ENCODE peak calls at places on chromosomes 4 and X, in five cellular contexts. L, F, H, Y and K are unnamed samples.

GRCh38 chrX:121161501-121161933 is 114.1 kb downstream of the GLUD2 start:
- DNase-seq in L (no peak), F (no peak), H (no peak), Y (no peak), K (no peak)

GRCh38 chrX:45801554-45801953 is 600.9 kb upstream of the DIPK2B start:
- DNase-seq in L (peak), H (no peak), Y (peak), F (no peak), K (no peak)

GRCh38 chr4:80215449-80216052 is 18.2 kb downstream of the PRDM8 start:
- DNase-seq in H (no peak), Y (peak), F (no peak), L (peak), K (peak)

GRCh38 chr4:112511294-112512118 is 4.5 kb downstream of the NEUROG2 start:
- DNase-seq in Y (no peak), L (no peak), F (no peak), H (no peak), K (no peak)

GRCh38 chr4:15695240-15695699 is 7.6 kb upstream of the BST1 start:
- DNase-seq in F (peak), L (peak), Y (no peak), H (no peak), K (no peak)

GRCh38 chr4:161894493-161895167 is 269.2 kb downstream of the FSTL5 start:
- DNase-seq in H (no peak), F (no peak), L (no peak), Y (no peak), K (no peak)

GRCh38 chrX:155027509-155028066 is 944 bp downstream of the FUNDC2 start:
- DNase-seq in F (peak), H (no peak), Y (no peak), L (peak), K (peak)

GRCh38 chr4:121428721-121429120 is 47.9 kb upstream of the QRFPR start:
- DNase-seq in F (no peak), H (no peak), Y (no peak), L (peak), K (no peak)

GRCh38 chr4:6720202-6720699 is 4.3 kb downstream of the BLOC1S4 start:
- DNase-seq in Y (peak), F (peak), L (peak), H (peak), K (no peak)

GRCh38 chr4:176547005-176547404 is 227.2 kb downstream of the SPCS3 start:
- DNase-seq in L (peak), F (no peak), H (no peak), Y (no peak), K (no peak)

GRCh38 chr4:183960021-183960420 is 54.9 kb downstream of the STOX2 start:
- DNase-seq in H (no peak), L (peak), Y (no peak), F (no peak), K (peak)

GRCh38 chr4:11470709-11471441 is 42.2 kb upstream of the HS3ST1 start:
- DNase-seq in L (no peak), H (no peak), Y (no peak), F (no peak), K (no peak)

GRCh38 chrX:40523852-40524251 is 56.9 kb upstream of the ATP6AP2 start:
- DNase-seq in H (no peak), Y (no peak), L (no peak), F (no peak), K (no peak)

GRCh38 chr4:926538-926937 is 5.6 kb downstream of the GAK start:
- DNase-seq in F (no peak), H (no peak), L (no peak), Y (no peak), K (no peak)

GRCh38 chr4:142095886-142096605 is 459.7 kb downstream of the IL15 start:
- DNase-seq in F (peak), H (no peak), L (peak), Y (no peak), K (no peak)

GRCh38 chr4:73869130-73870055 is at the start of gene CXCL1:
- DNase-seq in H (peak), L (no peak), Y (no peak), F (no peak), K (no peak)

GRCh38 chr4:152938237-152938969 is 2.3 kb downstream of the FHDC1 start:
- DNase-seq in Y (peak), H (no peak), L (no peak), F (no peak), K (no peak)

GRCh38 chr4:25030283-25031076 is at the start of gene LGI2:
- DNase-seq in H (peak), Y (peak), F (no peak), L (no peak), K (no peak)

GRCh38 chr4:42824278-42824977 is 68.1 kb upstream of the GRXCR1 start:
- DNase-seq in F (no peak), H (no peak), L (no peak), Y (no peak), K (no peak)

GRCh38 chr4:54842226-54843055 is 184.7 kb downstream of the KIT start:
- DNase-seq in F (no peak), H (no peak), L (no peak), Y (no peak), K (no peak)

GRCh38 chrX:49273181-49273727 is 3.7 kb downstream of the PPP1R3F start:
- DNase-seq in H (no peak), F (no peak), L (no peak), Y (no peak), K (no peak)

GRCh38 chr4:87219648-87220093 is 747 bp downstream of the KLHL8 start:
- DNase-seq in Y (peak), L (no peak), H (peak), F (no peak), K (no peak)

GRCh38 chr4:40507977-40508376 is 121.7 kb downstream of the RBM47 start:
- DNase-seq in F (no peak), H (no peak), Y (no peak), L (no peak), K (no peak)

GRCh38 chrX:96147645-96148044 is 537.0 kb upstream of the DIAPH2 start:
- DNase-seq in H (no peak), L (no peak), Y (no peak), F (no peak), K (no peak)

GRCh38 chr4:43457866-43458265 is 565.4 kb downstream of the GRXCR1 start:
- DNase-seq in H (no peak), Y (no peak), F (no peak), L (no peak), K (no peak)

GRCh38 chrX:141989802-141990201 is 86.1 kb downstream of the MAGEC1 start:
- DNase-seq in F (no peak), Y (no peak), H (no peak), L (peak), K (no peak)

GRCh38 chr4:77151246-77151645 is 5.8 kb upstream of the CCNG2 start:
- DNase-seq in Y (no peak), L (no peak), H (no peak), F (no peak), K (no peak)

GRCh38 chrX:33465137-33465536 is 253.8 kb upstream of the DMD start:
- DNase-seq in F (no peak), Y (no peak), L (no peak), H (no peak), K (no peak)

GRCh38 chr4:140049924-140050681 is 103.9 kb downstream of the MAML3 start:
- DNase-seq in Y (peak), H (no peak), F (no peak), L (no peak), K (no peak)

GRCh38 chr4:169121920-169122319 is 111.9 kb upstream of the CBR4 start:
- DNase-seq in F (no peak), H (no peak), L (no peak), Y (no peak), K (no peak)

GRCh38 chr4:5940470-5941203 is 47.8 kb upstream of the CRMP1 start:
- DNase-seq in H (no peak), F (no peak), Y (no peak), L (peak), K (no peak)

GRCh38 chr4:162056947-162057346 is 106.9 kb downstream of the FSTL5 start:
- DNase-seq in F (no peak), H (no peak), L (peak), Y (no peak), K (no peak)

GRCh38 chr4:78651250-78651860 is 99.8 kb downstream of the ANXA3 start:
- DNase-seq in F (no peak), H (no peak), Y (no peak), L (no peak), K (no peak)